ENCODE peak calls at places on chromosome 18, in nine cellular contexts. Z, J, F, E, N, M, I, V and C are unnamed samples.
A peak's percentile ranks its signal among the peaks of the same experiment; 100 is the strongest.

GRCh38 chr18:76670564-76671288 is 151.6 kb upstream of the ZNF236 start:
- DNase-seq in Z (no peak), V (no peak), N (no peak), E (no peak), M (peak; percentile 5), F (no peak), I (no peak), J (no peak), C (no peak)

GRCh38 chr18:70453058-70453775 is 164.4 kb downstream of the SOCS6 start:
- DNase-seq in E (no peak), F (no peak), J (no peak), Z (peak; percentile 42), N (no peak), I (no peak), M (no peak), V (no peak), C (no peak)

GRCh38 chr18:35142270-35142605 is 98.6 kb upstream of the ZNF397 start:
- DNase-seq in E (no peak), N (no peak), M (no peak), I (no peak), J (no peak), V (no peak), F (no peak), Z (no peak), C (no peak)

GRCh38 chr18:11246466-11246865 is 97.1 kb upstream of the PIEZO2 start:
- DNase-seq in E (no peak), J (no peak), V (no peak), N (no peak), I (no peak), M (no peak), F (no peak), Z (peak; percentile 33), C (peak; percentile 20)

GRCh38 chr18:51030537-51031258 is 685 bp downstream of the SMAD4 start:
- DNase-seq in N (peak; percentile 82), V (peak; percentile 90), E (peak; percentile 70), Z (peak; percentile 26), F (peak; percentile 90), M (peak; percentile 86), I (peak; percentile 41), J (peak; percentile 31), C (peak; percentile 18)

GRCh38 chr18:8218263-8218662 is 391.0 kb upstream of the RAB12 start:
- DNase-seq in F (peak; percentile 52), E (no peak), Z (no peak), V (no peak), J (no peak), M (no peak), N (no peak), I (no peak), C (no peak)

GRCh38 chr18:5987217-5987616 is 91.9 kb upstream of the TMEM200C start:
- DNase-seq in F (no peak), V (no peak), E (no peak), I (no peak), M (peak; percentile 12), N (no peak), Z (no peak), J (no peak), C (no peak)

GRCh38 chr18:12608292-12608691 is 49.6 kb downstream of the SPIRE1 start:
- DNase-seq in F (no peak), E (no peak), V (no peak), N (no peak), Z (peak; percentile 78), I (peak; percentile 73), J (no peak), M (no peak), C (no peak)

GRCh38 chr18:57440331-57441101 is 5.3 kb downstream of the ONECUT2 start:
- DNase-seq in E (no peak), M (peak; percentile 82), V (no peak), F (peak; percentile 68), J (no peak), I (no peak), N (no peak), Z (no peak), C (no peak)

GRCh38 chr18:9552616-9553015 is 61.7 kb downstream of the PPP4R1 start:
- DNase-seq in N (no peak), E (no peak), J (no peak), F (no peak), M (no peak), V (no peak), Z (no peak), I (no peak), C (no peak)

GRCh38 chr18:48842259-48843061 is 108.3 kb downstream of the SMAD7 start:
- DNase-seq in I (no peak), Z (no peak), J (no peak), M (peak; percentile 63), V (no peak), F (no peak), N (peak; percentile 44), E (no peak), C (peak; percentile 66)

GRCh38 chr18:48843596-48843995 is 107.2 kb downstream of the SMAD7 start:
- DNase-seq in V (no peak), F (no peak), M (no peak), Z (no peak), J (no peak), E (no peak), N (peak; percentile 28), I (no peak), C (no peak)

GRCh38 chr18:48843162-48843561 is 107.6 kb downstream of the SMAD7 start:
- DNase-seq in V (no peak), F (no peak), M (no peak), J (no peak), I (no peak), N (peak; percentile 29), E (no peak), Z (no peak), C (no peak)

GRCh38 chr18:48845174-48845573 is 105.6 kb downstream of the SMAD7 start:
- DNase-seq in M (no peak), E (no peak), F (no peak), J (no peak), I (no peak), V (no peak), Z (no peak), N (peak; percentile 13), C (no peak)

DNA sequence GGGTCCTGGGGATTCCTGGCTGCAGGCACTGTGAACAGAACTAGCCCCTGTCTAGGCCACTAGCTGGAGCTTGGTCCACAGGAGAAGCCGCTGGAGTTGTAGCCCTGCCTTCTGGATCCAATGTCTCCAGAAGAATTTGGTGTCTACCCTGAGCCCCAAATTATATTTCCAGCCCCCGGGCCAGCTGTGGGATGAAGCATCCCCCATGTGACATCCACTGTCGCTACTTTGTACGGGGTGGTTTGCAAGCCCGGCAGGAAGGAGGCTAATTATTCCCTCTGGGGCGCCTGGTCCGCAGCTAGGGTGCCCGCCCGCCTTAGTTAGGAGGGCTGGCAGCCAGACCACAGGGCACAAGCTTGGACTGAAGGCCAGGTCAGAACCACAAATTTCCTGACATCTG is 106.5 kb downstream of the SMAD7 start:
- DNase-seq in J (no peak), F (no peak), Z (no peak), M (no peak), E (no peak), N (peak; percentile 33), I (no peak), V (no peak), C (no peak)
- H3K27ac ChIP-seq in J (no peak overlapping the region), F (no peak overlapping the region), Z (no peak overlapping the region), M (no peak overlapping the region), E (no peak overlapping the region), N (no peak overlapping the region), I (no peak overlapping the region), V (no peak overlapping the region), C (no peak overlapping the region)

GRCh38 chr18:23619388-23619873 is 33.1 kb upstream of the NPC1 start:
- DNase-seq in J (no peak), I (no peak), Z (no peak), E (no peak), N (peak; percentile 57), V (peak; percentile 64), M (no peak), F (peak; percentile 57), C (no peak)
- H3K4me3 ChIP-seq in J (no peak overlapping the region), I (peak overlapping the region; percentile 30), Z (peak overlapping the region; percentile 48), E (peak overlapping the region; percentile 16), N (no peak overlapping the region), V (peak overlapping the region; percentile 34), M (peak overlapping the region; percentile 72), F (peak overlapping the region; percentile 50), C (peak overlapping the region; percentile 55)

GRCh38 chr18:22230403-22231042 is 61.1 kb downstream of the GATA6 start:
- DNase-seq in E (no peak), F (no peak), N (no peak), J (no peak), M (no peak), I (no peak), V (peak; percentile 68), Z (peak; percentile 98), C (peak; percentile 90)
- H3K27ac ChIP-seq in E (no peak overlapping the region), F (no peak overlapping the region), N (no peak overlapping the region), J (peak overlapping the region; percentile 55), M (no peak overlapping the region), I (no peak overlapping the region), V (peak overlapping the region; percentile 45), Z (no peak overlapping the region), C (peak overlapping the region; percentile 70)

GRCh38 chr18:47150824-47151366 is 595 bp upstream of the HDHD2 start:
- DNase-seq in F (peak; percentile 18), J (no peak), I (peak; percentile 3), N (no peak), E (no peak), Z (no peak), M (no peak), V (no peak), C (peak; percentile 5)
- H3K4me3 ChIP-seq in F (peak overlapping the region; percentile 75), J (peak overlapping the region; percentile 54), I (peak overlapping the region; percentile 75), N (peak overlapping the region; percentile 94), E (peak overlapping the region; percentile 50), Z (peak overlapping the region; percentile 77), M (peak overlapping the region; percentile 99), V (peak overlapping the region; percentile 69), C (peak overlapping the region; percentile 71)

GRCh38 chr18:58793361-58793760 is 71.3 kb upstream of the ZNF532 start:
- DNase-seq in J (peak; percentile 31), N (no peak), V (no peak), F (no peak), Z (peak; percentile 90), E (no peak), I (no peak), M (no peak), C (peak; percentile 53)
- H3K27ac ChIP-seq in J (peak overlapping the region; percentile 99), N (no peak overlapping the region), V (peak overlapping the region; percentile 70), F (no peak overlapping the region), Z (peak overlapping the region; percentile 4), E (no peak overlapping the region), I (no peak overlapping the region), M (no peak overlapping the region), C (no peak overlapping the region)

GRCh38 chr18:2967357-2967756 is 45.6 kb downstream of the LPIN2 start:
- DNase-seq in J (no peak), N (no peak), E (no peak), I (no peak), Z (no peak), V (no peak), F (no peak), M (no peak), C (no peak)
- H3K4me3 ChIP-seq in J (no peak overlapping the region), N (no peak overlapping the region), E (no peak overlapping the region), I (no peak overlapping the region), Z (no peak overlapping the region), V (no peak overlapping the region), F (no peak overlapping the region), M (no peak overlapping the region), C (no peak overlapping the region)